ENCODE peak calls at places on chromosomes 5 and 9, in four cellular contexts. One of them, this sample, is unnamed.

GRCh38 chr5:43227655-43228054 is 35.6 kb downstream of the NIM1K start:
- DNase-seq in HCT116: peak
- DNase-seq in astrocyte: peak
- DNase-seq in fibroblast of lung: peak
- DNase-seq in this sample: no peak

GRCh38 chr5:52924458-52924857 is 64.7 kb upstream of the ITGA2 start:
- DNase-seq in HCT116: no peak
- DNase-seq in astrocyte: no peak
- DNase-seq in fibroblast of lung: no peak
- DNase-seq in this sample: no peak

GRCh38 chr5:96963267-96963666 is 27.4 kb downstream of the LNPEP start:
- DNase-seq in HCT116: no peak
- DNase-seq in astrocyte: peak
- DNase-seq in fibroblast of lung: peak
- DNase-seq in this sample: no peak

GRCh38 chr5:163889369-163889768 is 383.9 kb downstream of the MAT2B start:
- DNase-seq in HCT116: no peak
- DNase-seq in astrocyte: peak
- DNase-seq in fibroblast of lung: peak
- DNase-seq in this sample: no peak

GRCh38 chr9:70421272-70422180 is 7.1 kb upstream of the KLF9 start:
- DNase-seq in HCT116: no peak
- DNase-seq in astrocyte: peak
- DNase-seq in fibroblast of lung: peak
- DNase-seq in this sample: no peak

GRCh38 chr5:105030153-105030552 is 1467.6 kb upstream of the NUDT12 start:
- DNase-seq in HCT116: no peak
- DNase-seq in astrocyte: no peak
- DNase-seq in fibroblast of lung: no peak
- DNase-seq in this sample: no peak

GRCh38 chr5:43926923-43927322 is 323.9 kb downstream of the NNT start:
- DNase-seq in HCT116: no peak
- DNase-seq in astrocyte: no peak
- DNase-seq in fibroblast of lung: no peak
- DNase-seq in this sample: no peak

GRCh38 chr9:112334319-112334828 is 955 bp upstream of the PTBP3 start:
- DNase-seq in HCT116: no peak
- DNase-seq in astrocyte: peak
- DNase-seq in fibroblast of lung: peak
- DNase-seq in this sample: peak

GRCh38 chr9:136562746-136563506 is 17.1 kb upstream of the NOTCH1 start:
- DNase-seq in HCT116: no peak
- DNase-seq in astrocyte: no peak
- DNase-seq in fibroblast of lung: no peak
- DNase-seq in this sample: no peak

GRCh38 chr5:141715340-141715905 is 33.4 kb upstream of the ARAP3 start:
- DNase-seq in HCT116: no peak
- DNase-seq in astrocyte: no peak
- DNase-seq in fibroblast of lung: no peak
- DNase-seq in this sample: no peak

GRCh38 chr5:178437296-178438075 is 152.7 kb downstream of the COL23A1 start:
- DNase-seq in HCT116: no peak
- DNase-seq in astrocyte: no peak
- DNase-seq in fibroblast of lung: no peak
- DNase-seq in this sample: no peak

GRCh38 chr5:150647275-150648251 is 7.1 kb downstream of the SYNPO start:
- DNase-seq in HCT116: no peak
- DNase-seq in astrocyte: no peak
- DNase-seq in fibroblast of lung: no peak
- DNase-seq in this sample: no peak

GRCh38 chr9:85522459-85523092 is 219.2 kb downstream of the AGTPBP1 start:
- DNase-seq in HCT116: no peak
- DNase-seq in astrocyte: peak
- DNase-seq in fibroblast of lung: peak
- DNase-seq in this sample: no peak

GRCh38 chr5:146047396-146047795 is 58.0 kb downstream of the PLAC8L1 start:
- DNase-seq in HCT116: no peak
- DNase-seq in astrocyte: no peak
- DNase-seq in fibroblast of lung: no peak
- DNase-seq in this sample: no peak

GRCh38 chr5:170407062-170407461 is 17.9 kb upstream of the KCNMB1 start:
- DNase-seq in HCT116: no peak
- DNase-seq in astrocyte: no peak
- DNase-seq in fibroblast of lung: no peak
- DNase-seq in this sample: no peak

GRCh38 chr5:11234501-11234911 is 473.5 kb upstream of the DAP start:
- DNase-seq in HCT116: no peak
- DNase-seq in astrocyte: no peak
- DNase-seq in fibroblast of lung: no peak
- DNase-seq in this sample: no peak

GRCh38 chr9:131049829-131050715 is 41.1 kb downstream of the LAMC3 start:
- DNase-seq in HCT116: no peak
- DNase-seq in astrocyte: no peak
- DNase-seq in fibroblast of lung: no peak
- DNase-seq in this sample: no peak

GRCh38 chr5:74576941-74577456 is 63.5 kb downstream of the ENC1 start:
- DNase-seq in HCT116: no peak
- DNase-seq in astrocyte: peak
- DNase-seq in fibroblast of lung: peak
- DNase-seq in this sample: no peak

GRCh38 chr9:93228453-93228852 is 44.5 kb downstream of the WNK2 start:
- DNase-seq in HCT116: no peak
- DNase-seq in astrocyte: no peak
- DNase-seq in fibroblast of lung: no peak
- DNase-seq in this sample: no peak

GRCh38 chr9:23254404-23255184 is 571.4 kb downstream of the ELAVL2 start:
- DNase-seq in HCT116: no peak
- DNase-seq in astrocyte: no peak
- DNase-seq in fibroblast of lung: no peak
- DNase-seq in this sample: no peak

GRCh38 chr5:132489871-132490483 is 596 bp downstream of the IRF1 start:
- DNase-seq in HCT116: no peak
- DNase-seq in astrocyte: peak
- DNase-seq in fibroblast of lung: peak
- DNase-seq in this sample: peak

GRCh38 chr5:172383231-172383802 is 71.0 kb downstream of the SH3PXD2B start:
- DNase-seq in HCT116: no peak
- DNase-seq in astrocyte: peak
- DNase-seq in fibroblast of lung: peak
- DNase-seq in this sample: no peak

GRCh38 chr5:127007522-127007921 is 22.8 kb downstream of the MARCHF3 start:
- DNase-seq in HCT116: no peak
- DNase-seq in astrocyte: no peak
- DNase-seq in fibroblast of lung: no peak
- DNase-seq in this sample: no peak

GRCh38 chr5:111183064-111183463 is 41.1 kb upstream of the CAMK4 start:
- DNase-seq in HCT116: no peak
- DNase-seq in astrocyte: no peak
- DNase-seq in fibroblast of lung: no peak
- DNase-seq in this sample: no peak

GRCh38 chr5:127609016-127609415 is 39.9 kb upstream of the CTXN3 start:
- DNase-seq in HCT116: no peak
- DNase-seq in astrocyte: no peak
- DNase-seq in fibroblast of lung: no peak
- DNase-seq in this sample: no peak

GRCh38 chr9:103183569-103184191 is 188.5 kb downstream of the CYLC2 start:
- DNase-seq in HCT116: no peak
- DNase-seq in astrocyte: no peak
- DNase-seq in fibroblast of lung: no peak
- DNase-seq in this sample: no peak

GRCh38 chr5:179051784-179052183 is 8.4 kb upstream of the ZNF354C start:
- DNase-seq in HCT116: no peak
- DNase-seq in astrocyte: no peak
- DNase-seq in fibroblast of lung: no peak
- DNase-seq in this sample: no peak

GRCh38 chr5:169831331-169831730 is 149.0 kb downstream of the INSYN2B start:
- DNase-seq in HCT116: no peak
- DNase-seq in astrocyte: no peak
- DNase-seq in fibroblast of lung: peak
- DNase-seq in this sample: no peak

GRCh38 chr5:110590187-110590586 is 136.3 kb downstream of the TMEM232 start:
- DNase-seq in HCT116: peak
- DNase-seq in astrocyte: peak
- DNase-seq in fibroblast of lung: peak
- DNase-seq in this sample: peak

GRCh38 chr5:138696501-138696900 is 56.7 kb upstream of the CTNNA1 start:
- DNase-seq in HCT116: no peak
- DNase-seq in astrocyte: peak
- DNase-seq in fibroblast of lung: no peak
- DNase-seq in this sample: no peak

GRCh38 chr5:109485030-109485429 is 75.3 kb upstream of the PJA2 start:
- DNase-seq in HCT116: no peak
- DNase-seq in astrocyte: peak
- DNase-seq in fibroblast of lung: peak
- DNase-seq in this sample: no peak

GRCh38 chr5:10863763-10864383 is 102.8 kb upstream of the DAP start:
- DNase-seq in HCT116: peak
- DNase-seq in astrocyte: peak
- DNase-seq in fibroblast of lung: peak
- DNase-seq in this sample: peak

GRCh38 chr5:15645376-15645775 is 145.4 kb downstream of the FBXL7 start:
- DNase-seq in HCT116: no peak
- DNase-seq in astrocyte: peak
- DNase-seq in fibroblast of lung: peak
- DNase-seq in this sample: no peak

GRCh38 chr9:19028835-19029451 is 4.1 kb downstream of the SAXO1 start:
- DNase-seq in HCT116: peak
- DNase-seq in astrocyte: peak
- DNase-seq in fibroblast of lung: peak
- DNase-seq in this sample: peak

GRCh38 chr9:89716559-89716958 is 111.7 kb downstream of the GADD45G start:
- DNase-seq in HCT116: no peak
- DNase-seq in astrocyte: no peak
- DNase-seq in fibroblast of lung: no peak
- DNase-seq in this sample: no peak

GRCh38 chr5:136810198-136810823 is 445.0 kb upstream of the TRPC7 start:
- DNase-seq in HCT116: no peak
- DNase-seq in astrocyte: peak
- DNase-seq in fibroblast of lung: peak
- DNase-seq in this sample: no peak

GRCh38 chr5:40958811-40959210 is 49.5 kb downstream of the C7 start:
- DNase-seq in HCT116: no peak
- DNase-seq in astrocyte: no peak
- DNase-seq in fibroblast of lung: peak
- DNase-seq in this sample: no peak

GRCh38 chr9:115686069-115686468 is 467.5 kb upstream of the PAPPA start:
- DNase-seq in HCT116: no peak
- DNase-seq in astrocyte: no peak
- DNase-seq in fibroblast of lung: no peak
- DNase-seq in this sample: no peak

GRCh38 chr9:127982912-127983311 is 2.1 kb upstream of the EEIG1 start:
- DNase-seq in HCT116: no peak
- DNase-seq in astrocyte: no peak
- DNase-seq in fibroblast of lung: no peak
- DNase-seq in this sample: no peak
- H3K4me2 ChIP-seq in HCT116: no peak
- H3K4me2 ChIP-seq in astrocyte: no peak
- H3K4me2 ChIP-seq in fibroblast of lung: no peak
- H3K4me2 ChIP-seq in this sample: no peak

GRCh38 chr9:134681061-134681661 is 39.6 kb downstream of the COL5A1 start:
- DNase-seq in HCT116: no peak
- DNase-seq in astrocyte: peak
- DNase-seq in fibroblast of lung: peak
- DNase-seq in this sample: no peak
- H3K4me2 ChIP-seq in HCT116: no peak
- H3K4me2 ChIP-seq in astrocyte: peak
- H3K4me2 ChIP-seq in fibroblast of lung: peak
- H3K4me2 ChIP-seq in this sample: no peak

GRCh38 chr9:116928884-116929283 is 241.8 kb downstream of the TRIM32 start:
- DNase-seq in HCT116: no peak
- DNase-seq in astrocyte: no peak
- DNase-seq in fibroblast of lung: no peak
- DNase-seq in this sample: no peak
- H3K4me2 ChIP-seq in HCT116: no peak
- H3K4me2 ChIP-seq in astrocyte: no peak
- H3K4me2 ChIP-seq in fibroblast of lung: no peak
- H3K4me2 ChIP-seq in this sample: no peak

GRCh38 chr5:81020478-81021167 is 60.5 kb downstream of the RASGRF2 start:
- DNase-seq in HCT116: no peak
- DNase-seq in astrocyte: peak
- DNase-seq in fibroblast of lung: no peak
- DNase-seq in this sample: no peak
- H3K4me2 ChIP-seq in HCT116: peak
- H3K4me2 ChIP-seq in astrocyte: no peak
- H3K4me2 ChIP-seq in fibroblast of lung: no peak
- H3K4me2 ChIP-seq in this sample: no peak

GRCh38 chr5:36360311-36360710 is 58.6 kb upstream of the RANBP3L start:
- DNase-seq in HCT116: no peak
- DNase-seq in astrocyte: peak
- DNase-seq in fibroblast of lung: no peak
- DNase-seq in this sample: no peak
- H3K4me2 ChIP-seq in HCT116: no peak
- H3K4me2 ChIP-seq in astrocyte: no peak
- H3K4me2 ChIP-seq in fibroblast of lung: no peak
- H3K4me2 ChIP-seq in this sample: no peak

GRCh38 chr9:33130501-33130900 is 36.6 kb downstream of the B4GALT1 start:
- DNase-seq in HCT116: no peak
- DNase-seq in astrocyte: peak
- DNase-seq in fibroblast of lung: peak
- DNase-seq in this sample: no peak
- H3K4me2 ChIP-seq in HCT116: peak
- H3K4me2 ChIP-seq in astrocyte: no peak
- H3K4me2 ChIP-seq in fibroblast of lung: no peak
- H3K4me2 ChIP-seq in this sample: no peak

GRCh38 chr9:8647824-8648223 is 848.2 kb upstream of the DMAC1 start:
- DNase-seq in HCT116: no peak
- DNase-seq in astrocyte: no peak
- DNase-seq in fibroblast of lung: no peak
- DNase-seq in this sample: no peak
- H3K4me2 ChIP-seq in HCT116: no peak
- H3K4me2 ChIP-seq in astrocyte: no peak
- H3K4me2 ChIP-seq in fibroblast of lung: no peak
- H3K4me2 ChIP-seq in this sample: no peak

GRCh38 chr9:114452219-114453169 is 52.8 kb downstream of the WHRN start:
- DNase-seq in HCT116: no peak
- DNase-seq in astrocyte: no peak
- DNase-seq in fibroblast of lung: no peak
- DNase-seq in this sample: peak
- H3K4me2 ChIP-seq in HCT116: no peak
- H3K4me2 ChIP-seq in astrocyte: no peak
- H3K4me2 ChIP-seq in fibroblast of lung: no peak
- H3K4me2 ChIP-seq in this sample: peak

DNA sequence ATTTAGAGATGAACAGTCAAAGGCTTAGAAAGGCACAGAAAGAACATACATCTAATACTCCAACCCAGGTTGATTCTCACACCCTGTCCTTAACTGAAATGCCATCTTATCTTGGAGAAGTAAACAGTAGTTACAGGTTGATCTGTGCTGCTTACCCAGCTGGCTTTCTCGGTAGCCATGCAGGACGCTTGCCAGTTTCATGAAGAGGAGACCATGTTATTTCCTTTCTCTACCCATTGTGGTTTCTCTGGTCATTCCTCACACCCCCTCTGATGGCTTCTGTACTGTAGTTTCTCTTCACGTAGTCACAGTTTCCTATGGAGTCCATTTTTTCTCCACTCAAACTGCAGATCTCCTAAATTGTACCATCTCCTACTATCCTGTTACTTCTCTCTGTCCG is 206.0 kb downstream of the SGCD start:
- DNase-seq in HCT116: no peak
- DNase-seq in astrocyte: peak
- DNase-seq in fibroblast of lung: no peak
- DNase-seq in this sample: no peak
- H3K4me2 ChIP-seq in HCT116: no peak
- H3K4me2 ChIP-seq in astrocyte: no peak
- H3K4me2 ChIP-seq in fibroblast of lung: no peak
- H3K4me2 ChIP-seq in this sample: no peak